ENCODE peak calls at places on chromosomes 16 and 17, in seven cellular contexts. One of them, this sample, is unnamed.

GRCh38 chr17:79324219-79324618 is 249.6 kb downstream of the ENGASE start:
- DNase-seq in type B pancreatic cell: no peak
- DNase-seq in CD8-positive, alpha-beta T cell: no peak
- DNase-seq in GM10248: no peak
- DNase-seq in activated CD4-positive, alpha-beta T cell treated with anti-CD3 and anti-CD28 coated beads for 36 hours: no peak
- DNase-seq in GM20000: no peak
- DNase-seq in substantia nigra: no peak
- DNase-seq in this sample: no peak

GRCh38 chr17:51154176-51154575 is 817 bp downstream of the NME1 start:
- DNase-seq in type B pancreatic cell: no peak
- DNase-seq in GM20000: no peak
- DNase-seq in activated CD4-positive, alpha-beta T cell treated with anti-CD3 and anti-CD28 coated beads for 36 hours: no peak
- DNase-seq in substantia nigra: no peak
- DNase-seq in CD8-positive, alpha-beta T cell: no peak
- DNase-seq in GM10248: no peak
- DNase-seq in this sample: no peak

GRCh38 chr16:5925850-5926249 is 828.3 kb upstream of the EEF2KMT start:
- DNase-seq in GM20000: no peak
- DNase-seq in activated CD4-positive, alpha-beta T cell treated with anti-CD3 and anti-CD28 coated beads for 36 hours: no peak
- DNase-seq in CD8-positive, alpha-beta T cell: no peak
- DNase-seq in GM10248: no peak
- DNase-seq in type B pancreatic cell: no peak
- DNase-seq in substantia nigra: no peak
- DNase-seq in this sample: no peak

GRCh38 chr16:31201511-31202401 is 804 bp downstream of the PYCARD start:
- DNase-seq in activated CD4-positive, alpha-beta T cell treated with anti-CD3 and anti-CD28 coated beads for 36 hours: peak
- DNase-seq in type B pancreatic cell: no peak
- DNase-seq in GM20000: peak
- DNase-seq in CD8-positive, alpha-beta T cell: no peak
- DNase-seq in GM10248: peak
- DNase-seq in substantia nigra: no peak
- DNase-seq in this sample: peak

GRCh38 chr17:9050801-9051401 is 29.6 kb downstream of the NTN1 start:
- DNase-seq in activated CD4-positive, alpha-beta T cell treated with anti-CD3 and anti-CD28 coated beads for 36 hours: no peak
- DNase-seq in type B pancreatic cell: no peak
- DNase-seq in GM20000: no peak
- DNase-seq in GM10248: no peak
- DNase-seq in CD8-positive, alpha-beta T cell: no peak
- DNase-seq in substantia nigra: no peak
- DNase-seq in this sample: no peak

GRCh38 chr17:78351449-78352006 is 8.3 kb downstream of the SOCS3 start:
- DNase-seq in substantia nigra: peak
- DNase-seq in activated CD4-positive, alpha-beta T cell treated with anti-CD3 and anti-CD28 coated beads for 36 hours: no peak
- DNase-seq in GM20000: no peak
- DNase-seq in CD8-positive, alpha-beta T cell: no peak
- DNase-seq in type B pancreatic cell: no peak
- DNase-seq in GM10248: no peak
- DNase-seq in this sample: peak

GRCh38 chr16:72203401-72203800 is 31.4 kb upstream of the PMFBP1 start:
- DNase-seq in CD8-positive, alpha-beta T cell: no peak
- DNase-seq in activated CD4-positive, alpha-beta T cell treated with anti-CD3 and anti-CD28 coated beads for 36 hours: peak
- DNase-seq in GM10248: peak
- DNase-seq in GM20000: peak
- DNase-seq in substantia nigra: no peak
- DNase-seq in type B pancreatic cell: no peak
- DNase-seq in this sample: no peak

GRCh38 chr17:55547027-55547670 is 35.9 kb upstream of the SMIM36 start:
- DNase-seq in activated CD4-positive, alpha-beta T cell treated with anti-CD3 and anti-CD28 coated beads for 36 hours: peak
- DNase-seq in substantia nigra: no peak
- DNase-seq in CD8-positive, alpha-beta T cell: no peak
- DNase-seq in GM20000: no peak
- DNase-seq in GM10248: no peak
- DNase-seq in type B pancreatic cell: no peak
- DNase-seq in this sample: no peak

GRCh38 chr17:57071991-57072944 is 12.8 kb upstream of the AKAP1 start:
- DNase-seq in GM20000: no peak
- DNase-seq in activated CD4-positive, alpha-beta T cell treated with anti-CD3 and anti-CD28 coated beads for 36 hours: no peak
- DNase-seq in type B pancreatic cell: no peak
- DNase-seq in CD8-positive, alpha-beta T cell: no peak
- DNase-seq in GM10248: no peak
- DNase-seq in substantia nigra: no peak
- DNase-seq in this sample: no peak

GRCh38 chr16:28297308-28297707 is 5.0 kb downstream of the SBK1 start:
- DNase-seq in CD8-positive, alpha-beta T cell: no peak
- DNase-seq in substantia nigra: no peak
- DNase-seq in activated CD4-positive, alpha-beta T cell treated with anti-CD3 and anti-CD28 coated beads for 36 hours: no peak
- DNase-seq in GM10248: no peak
- DNase-seq in GM20000: no peak
- DNase-seq in type B pancreatic cell: no peak
- DNase-seq in this sample: no peak

GRCh38 chr17:82380860-82381702 is 9.5 kb downstream of the UTS2R start:
- DNase-seq in type B pancreatic cell: no peak
- DNase-seq in substantia nigra: no peak
- DNase-seq in activated CD4-positive, alpha-beta T cell treated with anti-CD3 and anti-CD28 coated beads for 36 hours: no peak
- DNase-seq in GM10248: no peak
- DNase-seq in GM20000: no peak
- DNase-seq in CD8-positive, alpha-beta T cell: no peak
- DNase-seq in this sample: no peak

GRCh38 chr17:46264456-46265198 is 30.3 kb upstream of the LRRC37A start:
- DNase-seq in GM10248: no peak
- DNase-seq in GM20000: peak
- DNase-seq in CD8-positive, alpha-beta T cell: peak
- DNase-seq in activated CD4-positive, alpha-beta T cell treated with anti-CD3 and anti-CD28 coated beads for 36 hours: peak
- DNase-seq in type B pancreatic cell: no peak
- DNase-seq in substantia nigra: no peak
- DNase-seq in this sample: no peak

GRCh38 chr17:82349287-82349701 is 9.8 kb upstream of the TEX19 start:
- DNase-seq in substantia nigra: no peak
- DNase-seq in GM10248: no peak
- DNase-seq in type B pancreatic cell: no peak
- DNase-seq in GM20000: no peak
- DNase-seq in CD8-positive, alpha-beta T cell: no peak
- DNase-seq in activated CD4-positive, alpha-beta T cell treated with anti-CD3 and anti-CD28 coated beads for 36 hours: peak
- DNase-seq in this sample: no peak

GRCh38 chr16:19393226-19394074 is 24.2 kb upstream of the TMC5 start:
- DNase-seq in activated CD4-positive, alpha-beta T cell treated with anti-CD3 and anti-CD28 coated beads for 36 hours: no peak
- DNase-seq in type B pancreatic cell: no peak
- DNase-seq in substantia nigra: no peak
- DNase-seq in GM20000: no peak
- DNase-seq in CD8-positive, alpha-beta T cell: no peak
- DNase-seq in GM10248: no peak
- DNase-seq in this sample: no peak

GRCh38 chr17:386145-386876 is 33.7 kb upstream of the RPH3AL start:
- DNase-seq in activated CD4-positive, alpha-beta T cell treated with anti-CD3 and anti-CD28 coated beads for 36 hours: peak
- DNase-seq in CD8-positive, alpha-beta T cell: peak
- DNase-seq in GM10248: peak
- DNase-seq in GM20000: peak
- DNase-seq in substantia nigra: peak
- DNase-seq in type B pancreatic cell: peak
- DNase-seq in this sample: peak

GRCh38 chr16:1042776-1043349 is 29.7 kb upstream of the SSTR5 start:
- DNase-seq in GM20000: no peak
- DNase-seq in activated CD4-positive, alpha-beta T cell treated with anti-CD3 and anti-CD28 coated beads for 36 hours: no peak
- DNase-seq in CD8-positive, alpha-beta T cell: no peak
- DNase-seq in GM10248: no peak
- DNase-seq in substantia nigra: no peak
- DNase-seq in type B pancreatic cell: no peak
- DNase-seq in this sample: no peak

GRCh38 chr16:29645699-29646187 is 17.3 kb upstream of the SPN start:
- DNase-seq in CD8-positive, alpha-beta T cell: no peak
- DNase-seq in GM10248: peak
- DNase-seq in type B pancreatic cell: no peak
- DNase-seq in substantia nigra: no peak
- DNase-seq in activated CD4-positive, alpha-beta T cell treated with anti-CD3 and anti-CD28 coated beads for 36 hours: no peak
- DNase-seq in GM20000: peak
- DNase-seq in this sample: no peak

GRCh38 chr17:50904522-50905459 is 38.6 kb upstream of the TOB1 start:
- DNase-seq in substantia nigra: peak
- DNase-seq in GM10248: no peak
- DNase-seq in GM20000: no peak
- DNase-seq in CD8-positive, alpha-beta T cell: no peak
- DNase-seq in activated CD4-positive, alpha-beta T cell treated with anti-CD3 and anti-CD28 coated beads for 36 hours: no peak
- DNase-seq in type B pancreatic cell: no peak
- DNase-seq in this sample: no peak

GRCh38 chr16:67435758-67436164 is 4.8 kb downstream of the HSD11B2 start:
- DNase-seq in GM10248: no peak
- DNase-seq in CD8-positive, alpha-beta T cell: no peak
- DNase-seq in substantia nigra: no peak
- DNase-seq in type B pancreatic cell: no peak
- DNase-seq in GM20000: no peak
- DNase-seq in activated CD4-positive, alpha-beta T cell treated with anti-CD3 and anti-CD28 coated beads for 36 hours: no peak
- DNase-seq in this sample: no peak

GRCh38 chr17:81349397-81350319 is 45.6 kb upstream of the BAHCC1 start:
- DNase-seq in GM20000: no peak
- DNase-seq in type B pancreatic cell: no peak
- DNase-seq in CD8-positive, alpha-beta T cell: no peak
- DNase-seq in substantia nigra: no peak
- DNase-seq in activated CD4-positive, alpha-beta T cell treated with anti-CD3 and anti-CD28 coated beads for 36 hours: no peak
- DNase-seq in GM10248: no peak
- DNase-seq in this sample: no peak

GRCh38 chr16:80120899-80121521 is 419.8 kb upstream of the DYNLRB2 start:
- DNase-seq in CD8-positive, alpha-beta T cell: no peak
- DNase-seq in GM10248: no peak
- DNase-seq in activated CD4-positive, alpha-beta T cell treated with anti-CD3 and anti-CD28 coated beads for 36 hours: no peak
- DNase-seq in type B pancreatic cell: no peak
- DNase-seq in GM20000: no peak
- DNase-seq in substantia nigra: no peak
- DNase-seq in this sample: no peak

GRCh38 chr16:2058901-2059300 is 11.1 kb downstream of the TSC2 start:
- DNase-seq in activated CD4-positive, alpha-beta T cell treated with anti-CD3 and anti-CD28 coated beads for 36 hours: no peak
- DNase-seq in type B pancreatic cell: no peak
- DNase-seq in CD8-positive, alpha-beta T cell: no peak
- DNase-seq in GM10248: no peak
- DNase-seq in GM20000: no peak
- DNase-seq in substantia nigra: no peak
- DNase-seq in this sample: no peak

GRCh38 chr17:53627511-53627910 is 195.2 kb upstream of the KIF2B start:
- DNase-seq in GM10248: no peak
- DNase-seq in GM20000: no peak
- DNase-seq in type B pancreatic cell: no peak
- DNase-seq in activated CD4-positive, alpha-beta T cell treated with anti-CD3 and anti-CD28 coated beads for 36 hours: no peak
- DNase-seq in substantia nigra: no peak
- DNase-seq in CD8-positive, alpha-beta T cell: no peak
- DNase-seq in this sample: no peak

GRCh38 chr16:81201267-81201666 is 37.2 kb upstream of the BCO1 start:
- DNase-seq in GM10248: no peak
- DNase-seq in substantia nigra: no peak
- DNase-seq in activated CD4-positive, alpha-beta T cell treated with anti-CD3 and anti-CD28 coated beads for 36 hours: no peak
- DNase-seq in CD8-positive, alpha-beta T cell: no peak
- DNase-seq in GM20000: no peak
- DNase-seq in type B pancreatic cell: no peak
- DNase-seq in this sample: no peak

GRCh38 chr17:66474258-66474657 is 171.8 kb downstream of the PRKCA start:
- DNase-seq in GM10248: no peak
- DNase-seq in type B pancreatic cell: no peak
- DNase-seq in GM20000: no peak
- DNase-seq in substantia nigra: no peak
- DNase-seq in CD8-positive, alpha-beta T cell: no peak
- DNase-seq in activated CD4-positive, alpha-beta T cell treated with anti-CD3 and anti-CD28 coated beads for 36 hours: no peak
- DNase-seq in this sample: no peak

GRCh38 chr16:11609474-11610120 is 22.9 kb upstream of the LITAF start:
- DNase-seq in substantia nigra: no peak
- DNase-seq in activated CD4-positive, alpha-beta T cell treated with anti-CD3 and anti-CD28 coated beads for 36 hours: no peak
- DNase-seq in type B pancreatic cell: no peak
- DNase-seq in GM20000: no peak
- DNase-seq in GM10248: no peak
- DNase-seq in CD8-positive, alpha-beta T cell: no peak
- DNase-seq in this sample: no peak

GRCh38 chr16:2003231-2003826 is 6.3 kb downstream of the ZNF598 start:
- DNase-seq in substantia nigra: no peak
- DNase-seq in GM20000: no peak
- DNase-seq in GM10248: no peak
- DNase-seq in CD8-positive, alpha-beta T cell: no peak
- DNase-seq in type B pancreatic cell: no peak
- DNase-seq in activated CD4-positive, alpha-beta T cell treated with anti-CD3 and anti-CD28 coated beads for 36 hours: no peak
- DNase-seq in this sample: no peak